ENCODE peak calls at places on chromosomes 7 and 10, in four cellular contexts. R is GM13977, D is osteocyte, H is NCI-H1092. T is an unnamed sample.

GRCh38 chr7:115232041-115232440 is 310.1 kb downstream of the MDFIC start:
- DNase-seq in D (no peak), H (no peak), R (no peak), T (no peak)

GRCh38 chr10:33337335-33337854 is 2.9 kb upstream of the NRP1 start:
- DNase-seq in D (no peak), H (no peak), R (no peak), T (no peak)

GRCh38 chr10:123841560-123841959 is 50.0 kb downstream of the CPXM2 start:
- DNase-seq in D (peak; percentile 54), H (no peak), R (no peak), T (no peak)

GRCh38 chr7:150335774-150336112 is 5.7 kb downstream of the RARRES2 start:
- DNase-seq in D (no peak), H (no peak), R (no peak), T (no peak)

GRCh38 chr7:134693256-134693655 is 46.6 kb downstream of the BPGM start:
- DNase-seq in D (no peak), R (no peak), H (no peak), T (no peak)

GRCh38 chr7:41732279-41733062 is 29.6 kb upstream of the INHBA start:
- DNase-seq in H (no peak), R (no peak), D (no peak), T (no peak)

GRCh38 chr10:78255214-78255613 is 221.6 kb downstream of the RPS24 start:
- DNase-seq in R (no peak), H (no peak), D (no peak), T (no peak)

GRCh38 chr10:88152720-88153119 is 289.3 kb downstream of the PTEN start:
- DNase-seq in H (no peak), R (peak; percentile 53), D (peak; percentile 84), T (no peak)

GRCh38 chr10:128930422-128930821 is 536.6 kb upstream of the MGMT start:
- DNase-seq in R (no peak), H (no peak), D (no peak), T (no peak)

GRCh38 chr10:32038777-32039176 is 17.4 kb downstream of the KIF5B start:
- DNase-seq in H (no peak), R (no peak), D (no peak), T (no peak)

GRCh38 chr7:19290066-19290465 is 144.8 kb upstream of the FERD3L start:
- DNase-seq in H (no peak), R (no peak), D (no peak), T (no peak)

GRCh38 chr10:69051710-69052487 is 36.0 kb upstream of the SRGN start:
- DNase-seq in H (no peak), D (no peak), R (no peak), T (no peak)

GRCh38 chr7:109343662-109344061 is 774.0 kb downstream of the DNAJB9 start:
- DNase-seq in R (no peak), D (no peak), H (no peak), T (no peak)

GRCh38 chr7:70810558-70811139 is 321.3 kb upstream of the GALNT17 start:
- DNase-seq in R (no peak), H (no peak), D (peak; percentile 42), T (no peak)

GRCh38 chr7:4001742-4002141 is 680.4 kb upstream of the FOXK1 start:
- DNase-seq in R (no peak), H (no peak), D (no peak), T (no peak)

GRCh38 chr7:105010538-105011523 is 3.2 kb upstream of the KMT2E start:
- DNase-seq in D (no peak), R (no peak), H (no peak), T (no peak)

GRCh38 chr7:94190599-94191061 is 186.5 kb upstream of the BET1 start:
- DNase-seq in H (peak; percentile 61), R (no peak), D (no peak), T (no peak)

GRCh38 chr10:119347181-119347974 is 140.0 kb downstream of the GRK5 start:
- DNase-seq in D (no peak), H (no peak), R (no peak), T (no peak)

GRCh38 chr10:34192646-34193045 is 622.5 kb downstream of the PARD3 start:
- DNase-seq in R (no peak), H (no peak), D (no peak), T (no peak)

GRCh38 chr10:112738586-112739218 is 211.3 kb upstream of the TCF7L2 start:
- DNase-seq in R (no peak), H (no peak), D (no peak), T (no peak)

GRCh38 chr7:152574892-152575511 is 100.9 kb downstream of the XRCC2 start:
- DNase-seq in H (peak; percentile 20), D (no peak), R (peak; percentile 67), T (no peak)

GRCh38 chr10:103872137-103872933 is 17.0 kb upstream of the SH3PXD2A start:
- DNase-seq in H (no peak), R (no peak), D (no peak), T (no peak)

GRCh38 chr7:80640841-80641240 is 2.4 kb downstream of the CD36 start:
- DNase-seq in R (no peak), D (no peak), H (no peak), T (no peak)